ENCODE peak calls at places on chromosomes 7 and 10, in nine cellular contexts. One of them, this sample, is unnamed.

GRCh38 chr10:51244308-51244707 is 170.0 kb downstream of the PRKG1 start:
- DNase-seq in heart right ventricle: no peak
- DNase-seq in omental fat pad: no peak
- DNase-seq in GM10248: no peak
- DNase-seq in HL-60: no peak
- DNase-seq in activated CD8-positive, alpha-beta T cell treated with anti-CD3 and anti-CD28 coated beads for 36 hours: no peak
- DNase-seq in lung: no peak
- DNase-seq in H9: no peak
- DNase-seq in OCI-LY7: no peak
- DNase-seq in this sample: no peak

GRCh38 chr7:144565586-144565985 is 162.1 kb upstream of the NOBOX start:
- DNase-seq in heart right ventricle: no peak
- DNase-seq in omental fat pad: no peak
- DNase-seq in GM10248: no peak
- DNase-seq in HL-60: no peak
- DNase-seq in activated CD8-positive, alpha-beta T cell treated with anti-CD3 and anti-CD28 coated beads for 36 hours: no peak
- DNase-seq in lung: no peak
- DNase-seq in H9: no peak
- DNase-seq in OCI-LY7: no peak
- DNase-seq in this sample: no peak

GRCh38 chr10:121216721-121217181 is 365.6 kb downstream of the WDR11 start:
- DNase-seq in heart right ventricle: no peak
- DNase-seq in omental fat pad: no peak
- DNase-seq in GM10248: no peak
- DNase-seq in HL-60: no peak
- DNase-seq in activated CD8-positive, alpha-beta T cell treated with anti-CD3 and anti-CD28 coated beads for 36 hours: no peak
- DNase-seq in lung: no peak
- DNase-seq in H9: no peak
- DNase-seq in OCI-LY7: no peak
- DNase-seq in this sample: no peak

GRCh38 chr10:7797582-7797981 is 9.6 kb downstream of the ATP5F1C start:
- DNase-seq in heart right ventricle: peak; percentile 55
- DNase-seq in omental fat pad: no peak
- DNase-seq in GM10248: no peak
- DNase-seq in HL-60: no peak
- DNase-seq in activated CD8-positive, alpha-beta T cell treated with anti-CD3 and anti-CD28 coated beads for 36 hours: peak; percentile 21
- DNase-seq in lung: no peak
- DNase-seq in H9: no peak
- DNase-seq in OCI-LY7: no peak
- DNase-seq in this sample: no peak

GRCh38 chr7:130566168-130566897 is 74.4 kb downstream of the MEST start:
- DNase-seq in heart right ventricle: peak; percentile 92
- DNase-seq in omental fat pad: no peak
- DNase-seq in GM10248: no peak
- DNase-seq in HL-60: no peak
- DNase-seq in activated CD8-positive, alpha-beta T cell treated with anti-CD3 and anti-CD28 coated beads for 36 hours: no peak
- DNase-seq in lung: peak; percentile 31
- DNase-seq in H9: no peak
- DNase-seq in OCI-LY7: no peak
- DNase-seq in this sample: no peak

GRCh38 chr7:957418-958220 is 3.1 kb upstream of the ADAP1 start:
- DNase-seq in heart right ventricle: no peak
- DNase-seq in omental fat pad: no peak
- DNase-seq in GM10248: no peak
- DNase-seq in HL-60: peak; percentile 91
- DNase-seq in activated CD8-positive, alpha-beta T cell treated with anti-CD3 and anti-CD28 coated beads for 36 hours: no peak
- DNase-seq in lung: no peak
- DNase-seq in H9: peak; percentile 79
- DNase-seq in OCI-LY7: no peak
- DNase-seq in this sample: no peak

GRCh38 chr7:111394891-111395290 is 167.4 kb downstream of the IMMP2L start:
- DNase-seq in heart right ventricle: no peak
- DNase-seq in omental fat pad: no peak
- DNase-seq in GM10248: no peak
- DNase-seq in HL-60: no peak
- DNase-seq in activated CD8-positive, alpha-beta T cell treated with anti-CD3 and anti-CD28 coated beads for 36 hours: no peak
- DNase-seq in lung: no peak
- DNase-seq in H9: no peak
- DNase-seq in OCI-LY7: no peak
- DNase-seq in this sample: no peak

GRCh38 chr10:43679509-43679908 is 30.8 kb upstream of the ZNF32 start:
- DNase-seq in heart right ventricle: peak; percentile 81
- DNase-seq in omental fat pad: no peak
- DNase-seq in GM10248: no peak
- DNase-seq in HL-60: no peak
- DNase-seq in activated CD8-positive, alpha-beta T cell treated with anti-CD3 and anti-CD28 coated beads for 36 hours: no peak
- DNase-seq in lung: peak; percentile 90
- DNase-seq in H9: no peak
- DNase-seq in OCI-LY7: no peak
- DNase-seq in this sample: no peak

GRCh38 chr7:51369746-51370145 is 53.1 kb upstream of the COBL start:
- DNase-seq in heart right ventricle: no peak
- DNase-seq in omental fat pad: no peak
- DNase-seq in GM10248: no peak
- DNase-seq in HL-60: no peak
- DNase-seq in activated CD8-positive, alpha-beta T cell treated with anti-CD3 and anti-CD28 coated beads for 36 hours: no peak
- DNase-seq in lung: no peak
- DNase-seq in H9: no peak
- DNase-seq in OCI-LY7: peak; percentile 4
- DNase-seq in this sample: no peak

GRCh38 chr7:116933465-116933864 is 19.8 kb upstream of the ST7 start:
- DNase-seq in heart right ventricle: no peak
- DNase-seq in omental fat pad: no peak
- DNase-seq in GM10248: no peak
- DNase-seq in HL-60: no peak
- DNase-seq in activated CD8-positive, alpha-beta T cell treated with anti-CD3 and anti-CD28 coated beads for 36 hours: no peak
- DNase-seq in lung: no peak
- DNase-seq in H9: no peak
- DNase-seq in OCI-LY7: no peak
- DNase-seq in this sample: no peak

GRCh38 chr10:82162549-82163210 is 287.7 kb downstream of the NRG3 start:
- DNase-seq in heart right ventricle: no peak
- DNase-seq in omental fat pad: no peak
- DNase-seq in GM10248: no peak
- DNase-seq in HL-60: no peak
- DNase-seq in activated CD8-positive, alpha-beta T cell treated with anti-CD3 and anti-CD28 coated beads for 36 hours: no peak
- DNase-seq in lung: no peak
- DNase-seq in H9: no peak
- DNase-seq in OCI-LY7: no peak
- DNase-seq in this sample: no peak

GRCh38 chr7:2460188-2460587 is 16.0 kb downstream of the GRIFIN start:
- DNase-seq in heart right ventricle: no peak
- DNase-seq in omental fat pad: no peak
- DNase-seq in GM10248: no peak
- DNase-seq in HL-60: no peak
- DNase-seq in activated CD8-positive, alpha-beta T cell treated with anti-CD3 and anti-CD28 coated beads for 36 hours: no peak
- DNase-seq in lung: no peak
- DNase-seq in H9: no peak
- DNase-seq in OCI-LY7: no peak
- DNase-seq in this sample: no peak

GRCh38 chr7:151849008-151849878 is 27.7 kb downstream of the PRKAG2 start:
- DNase-seq in heart right ventricle: no peak
- DNase-seq in omental fat pad: no peak
- DNase-seq in GM10248: no peak
- DNase-seq in HL-60: no peak
- DNase-seq in activated CD8-positive, alpha-beta T cell treated with anti-CD3 and anti-CD28 coated beads for 36 hours: no peak
- DNase-seq in lung: no peak
- DNase-seq in H9: no peak
- DNase-seq in OCI-LY7: no peak
- DNase-seq in this sample: no peak

GRCh38 chr7:151697942-151698341 is 178.2 kb upstream of the RHEB start:
- DNase-seq in heart right ventricle: no peak
- DNase-seq in omental fat pad: no peak
- DNase-seq in GM10248: no peak
- DNase-seq in HL-60: no peak
- DNase-seq in activated CD8-positive, alpha-beta T cell treated with anti-CD3 and anti-CD28 coated beads for 36 hours: no peak
- DNase-seq in lung: no peak
- DNase-seq in H9: no peak
- DNase-seq in OCI-LY7: no peak
- DNase-seq in this sample: no peak

GRCh38 chr7:78516450-78516849 is 717.9 kb downstream of the PHTF2 start:
- DNase-seq in heart right ventricle: no peak
- DNase-seq in omental fat pad: no peak
- DNase-seq in GM10248: no peak
- DNase-seq in HL-60: no peak
- DNase-seq in activated CD8-positive, alpha-beta T cell treated with anti-CD3 and anti-CD28 coated beads for 36 hours: no peak
- DNase-seq in lung: no peak
- DNase-seq in H9: no peak
- DNase-seq in OCI-LY7: no peak
- DNase-seq in this sample: no peak

GRCh38 chr7:78514653-78515052 is 716.1 kb downstream of the PHTF2 start:
- DNase-seq in heart right ventricle: no peak
- DNase-seq in omental fat pad: no peak
- DNase-seq in GM10248: no peak
- DNase-seq in HL-60: no peak
- DNase-seq in activated CD8-positive, alpha-beta T cell treated with anti-CD3 and anti-CD28 coated beads for 36 hours: no peak
- DNase-seq in lung: no peak
- DNase-seq in H9: no peak
- DNase-seq in OCI-LY7: no peak
- DNase-seq in this sample: no peak

DNA sequence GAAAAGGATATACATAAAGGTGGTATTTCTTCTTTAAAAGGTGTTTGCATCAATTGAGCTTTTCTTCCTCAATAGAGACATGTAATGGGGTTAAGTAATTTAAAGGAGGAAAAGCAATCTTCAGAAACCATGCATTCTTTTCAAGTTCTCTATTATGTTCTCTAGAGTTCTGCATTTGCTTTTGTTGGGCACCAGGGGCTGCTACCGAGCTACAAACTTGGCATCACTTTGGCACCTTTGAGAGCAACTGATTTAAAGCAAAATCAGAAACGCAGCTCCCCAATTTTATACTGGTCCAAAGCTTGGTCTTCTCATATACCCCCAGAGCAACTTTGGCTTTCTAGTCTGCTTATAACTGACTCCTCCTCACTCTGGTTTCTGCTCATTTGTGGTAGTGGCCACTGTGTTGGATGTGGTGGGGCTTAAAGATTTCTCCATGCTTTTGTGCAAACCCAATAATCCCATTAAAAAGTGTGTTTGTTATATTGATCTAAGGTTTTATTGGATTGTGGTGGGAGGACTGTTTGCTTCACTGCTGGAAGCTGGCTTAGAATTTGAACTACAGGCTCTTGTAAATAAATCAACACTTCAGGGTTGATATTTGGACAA is 712.1 kb downstream of the PHTF2 start:
- DNase-seq in heart right ventricle: peak; percentile 6
- DNase-seq in omental fat pad: no peak
- DNase-seq in GM10248: peak; percentile 19
- DNase-seq in HL-60: no peak
- DNase-seq in activated CD8-positive, alpha-beta T cell treated with anti-CD3 and anti-CD28 coated beads for 36 hours: peak; percentile 18
- DNase-seq in lung: no peak
- DNase-seq in H9: peak; percentile 60
- DNase-seq in OCI-LY7: peak; percentile 27
- DNase-seq in this sample: no peak
- TF ChIP-seq CTCF in heart right ventricle: peak; percentile 44
- TF ChIP-seq CTCF in omental fat pad: no peak
- TF ChIP-seq CTCF in GM10248: peak; percentile 50
- TF ChIP-seq CTCF in HL-60: peak; percentile 36
- TF ChIP-seq CTCF in activated CD8-positive, alpha-beta T cell treated with anti-CD3 and anti-CD28 coated beads for 36 hours: peak; percentile 31
- TF ChIP-seq CTCF in lung: no peak
- TF ChIP-seq CTCF in H9: peak; percentile 85
- TF ChIP-seq CTCF in OCI-LY7: peak; percentile 75
- TF ChIP-seq CTCF in this sample: peak; percentile 78

GRCh38 chr10:86522385-86522855 is 828 bp upstream of the WAPL start:
- DNase-seq in heart right ventricle: no peak
- DNase-seq in omental fat pad: no peak
- DNase-seq in GM10248: no peak
- DNase-seq in HL-60: no peak
- DNase-seq in activated CD8-positive, alpha-beta T cell treated with anti-CD3 and anti-CD28 coated beads for 36 hours: no peak
- DNase-seq in lung: no peak
- DNase-seq in H9: no peak
- DNase-seq in OCI-LY7: peak; percentile 29
- DNase-seq in this sample: no peak
- TF ChIP-seq CTCF in heart right ventricle: no peak
- TF ChIP-seq CTCF in omental fat pad: no peak
- TF ChIP-seq CTCF in GM10248: no peak
- TF ChIP-seq CTCF in HL-60: no peak
- TF ChIP-seq CTCF in activated CD8-positive, alpha-beta T cell treated with anti-CD3 and anti-CD28 coated beads for 36 hours: no peak
- TF ChIP-seq CTCF in lung: no peak
- TF ChIP-seq CTCF in H9: no peak
- TF ChIP-seq CTCF in OCI-LY7: no peak
- TF ChIP-seq CTCF in this sample: no peak

GRCh38 chr10:69010151-69010640 is 21.6 kb downstream of the KIFBP start:
- DNase-seq in heart right ventricle: no peak
- DNase-seq in omental fat pad: no peak
- DNase-seq in GM10248: no peak
- DNase-seq in HL-60: no peak
- DNase-seq in activated CD8-positive, alpha-beta T cell treated with anti-CD3 and anti-CD28 coated beads for 36 hours: no peak
- DNase-seq in lung: no peak
- DNase-seq in H9: no peak
- DNase-seq in OCI-LY7: no peak
- DNase-seq in this sample: no peak

GRCh38 chr10:69007260-69007659 is 18.7 kb downstream of the KIFBP start:
- DNase-seq in heart right ventricle: no peak
- DNase-seq in omental fat pad: no peak
- DNase-seq in GM10248: no peak
- DNase-seq in HL-60: peak; percentile 38
- DNase-seq in activated CD8-positive, alpha-beta T cell treated with anti-CD3 and anti-CD28 coated beads for 36 hours: no peak
- DNase-seq in lung: no peak
- DNase-seq in H9: no peak
- DNase-seq in OCI-LY7: no peak
- DNase-seq in this sample: no peak

GRCh38 chr10:69005704-69006103 is 17.1 kb downstream of the KIFBP start:
- DNase-seq in heart right ventricle: no peak
- DNase-seq in omental fat pad: no peak
- DNase-seq in GM10248: no peak
- DNase-seq in HL-60: no peak
- DNase-seq in activated CD8-positive, alpha-beta T cell treated with anti-CD3 and anti-CD28 coated beads for 36 hours: no peak
- DNase-seq in lung: no peak
- DNase-seq in H9: no peak
- DNase-seq in OCI-LY7: no peak
- DNase-seq in this sample: no peak

GRCh38 chr10:69009360-69009759 is 20.8 kb downstream of the KIFBP start:
- DNase-seq in heart right ventricle: no peak
- DNase-seq in omental fat pad: no peak
- DNase-seq in GM10248: no peak
- DNase-seq in HL-60: no peak
- DNase-seq in activated CD8-positive, alpha-beta T cell treated with anti-CD3 and anti-CD28 coated beads for 36 hours: no peak
- DNase-seq in lung: no peak
- DNase-seq in H9: no peak
- DNase-seq in OCI-LY7: no peak
- DNase-seq in this sample: no peak

GRCh38 chr10:69004821-69005220 is 16.2 kb downstream of the KIFBP start:
- DNase-seq in heart right ventricle: no peak
- DNase-seq in omental fat pad: no peak
- DNase-seq in GM10248: peak; percentile 52
- DNase-seq in HL-60: no peak
- DNase-seq in activated CD8-positive, alpha-beta T cell treated with anti-CD3 and anti-CD28 coated beads for 36 hours: no peak
- DNase-seq in lung: no peak
- DNase-seq in H9: no peak
- DNase-seq in OCI-LY7: peak; percentile 49
- DNase-seq in this sample: no peak
- TF ChIP-seq CTCF in heart right ventricle: peak; percentile 54
- TF ChIP-seq CTCF in omental fat pad: no peak
- TF ChIP-seq CTCF in GM10248: peak; percentile 56
- TF ChIP-seq CTCF in HL-60: no peak
- TF ChIP-seq CTCF in activated CD8-positive, alpha-beta T cell treated with anti-CD3 and anti-CD28 coated beads for 36 hours: peak; percentile 78
- TF ChIP-seq CTCF in lung: peak; percentile 51
- TF ChIP-seq CTCF in H9: peak; percentile 61
- TF ChIP-seq CTCF in OCI-LY7: peak; percentile 76
- TF ChIP-seq CTCF in this sample: peak; percentile 64

GRCh38 chr7:103609778-103610177 is 163.8 kb upstream of the SLC26A5 start:
- DNase-seq in heart right ventricle: no peak
- DNase-seq in omental fat pad: no peak
- DNase-seq in GM10248: no peak
- DNase-seq in HL-60: no peak
- DNase-seq in activated CD8-positive, alpha-beta T cell treated with anti-CD3 and anti-CD28 coated beads for 36 hours: no peak
- DNase-seq in lung: no peak
- DNase-seq in H9: no peak
- DNase-seq in OCI-LY7: no peak
- DNase-seq in this sample: no peak

GRCh38 chr7:103613655-103614642 is 167.9 kb upstream of the SLC26A5 start:
- DNase-seq in heart right ventricle: no peak
- DNase-seq in omental fat pad: no peak
- DNase-seq in GM10248: no peak
- DNase-seq in HL-60: no peak
- DNase-seq in activated CD8-positive, alpha-beta T cell treated with anti-CD3 and anti-CD28 coated beads for 36 hours: no peak
- DNase-seq in lung: no peak
- DNase-seq in H9: no peak
- DNase-seq in OCI-LY7: no peak
- DNase-seq in this sample: no peak
- TF ChIP-seq CTCF in heart right ventricle: no peak
- TF ChIP-seq CTCF in omental fat pad: no peak
- TF ChIP-seq CTCF in GM10248: no peak
- TF ChIP-seq CTCF in HL-60: no peak
- TF ChIP-seq CTCF in activated CD8-positive, alpha-beta T cell treated with anti-CD3 and anti-CD28 coated beads for 36 hours: no peak
- TF ChIP-seq CTCF in lung: no peak
- TF ChIP-seq CTCF in H9: peak; percentile 51
- TF ChIP-seq CTCF in OCI-LY7: peak; percentile 31
- TF ChIP-seq CTCF in this sample: peak; percentile 34

This sample was measured in osteocyte.